ENCODE peak calls at places on chromosomes 4 and X, in four cellular contexts. E is K562, V is H1, D is GM12878. L is an unnamed sample.

GRCh38 chr4:160772668-160773067 is 1391.1 kb downstream of the FSTL5 start:
- DNase-seq in E (no peak), V (no peak), D (no peak), L (no peak)

GRCh38 chrX:68354869-68355628 is 78.2 kb downstream of the OPHN1 start:
- DNase-seq in E (no peak), V (no peak), D (no peak), L (no peak)

GRCh38 chrX:22325091-22325490 is 52.4 kb downstream of the CBLL2 start:
- DNase-seq in E (no peak), V (no peak), D (no peak), L (no peak)

GRCh38 chr4:52199574-52200338 is 148.7 kb downstream of the SPATA18 start:
- DNase-seq in E (no peak), V (no peak), D (no peak), L (no peak)

GRCh38 chrX:151973262-151973661 is 1.2 kb downstream of the GABRE start:
- DNase-seq in E (no peak), V (no peak), D (no peak), L (no peak)

GRCh38 chr4:82509029-82509428 is 52.8 kb downstream of the TMEM150C start:
- DNase-seq in E (no peak), V (no peak), D (no peak), L (no peak)

GRCh38 chr4:102612824-102613366 is 111.7 kb downstream of the NFKB1 start:
- DNase-seq in E (no peak), V (no peak), D (no peak), L (no peak)

GRCh38 chrX:138877746-138878145 is 166.2 kb upstream of the FGF13 start:
- DNase-seq in E (no peak), V (no peak), D (no peak), L (no peak)

GRCh38 chr4:70703695-70704332 is 15.5 kb downstream of the UTP3 start:
- DNase-seq in E (no peak), V (no peak), D (no peak), L (no peak)

GRCh38 chr4:112109455-112110425 is 35.5 kb upstream of the FAM241A start:
- DNase-seq in E (no peak), V (no peak), D (peak; percentile 13), L (no peak)

GRCh38 chr4:116358633-116359222 is 726.6 kb downstream of the TRAM1L1 start:
- DNase-seq in E (peak; percentile 24), V (peak; percentile 64), D (peak; percentile 44), L (peak; percentile 15)

GRCh38 chr4:114036426-114036825 is 57.0 kb upstream of the ARSJ start:
- DNase-seq in E (no peak), V (no peak), D (no peak), L (no peak)

GRCh38 chr4:113869743-113870375 is 108.3 kb upstream of the CAMK2D start:
- DNase-seq in E (no peak), V (no peak), D (peak; percentile 54), L (no peak)

GRCh38 chr4:6586715-6587325 is 11.8 kb downstream of the MAN2B2 start:
- DNase-seq in E (no peak), V (no peak), D (no peak), L (no peak)

GRCh38 chrX:107718156-107718621 is 57.4 kb downstream of the TSC22D3 start:
- DNase-seq in E (peak; percentile 68), V (no peak), D (no peak), L (peak; percentile 69)

GRCh38 chr4:101813604-101814003 is 23.1 kb downstream of the BANK1 start:
- DNase-seq in E (no peak), V (no peak), D (no peak), L (no peak)

GRCh38 chrX:50770702-50771101 is 43.3 kb downstream of the SHROOM4 start:
- DNase-seq in E (no peak), V (no peak), D (no peak), L (no peak)

GRCh38 chrX:112341598-112341997 is 259.0 kb upstream of the TRPC5 start:
- DNase-seq in E (no peak), V (no peak), D (no peak), L (no peak)

GRCh38 chr4:19195696-19196095 is 1056.0 kb upstream of the SLIT2 start:
- DNase-seq in E (no peak), V (peak; percentile 39), D (no peak), L (no peak)

GRCh38 chr4:20813698-20814097 is 113.4 kb downstream of the PACRGL start:
- DNase-seq in E (no peak), V (no peak), D (no peak), L (no peak)

DNA sequence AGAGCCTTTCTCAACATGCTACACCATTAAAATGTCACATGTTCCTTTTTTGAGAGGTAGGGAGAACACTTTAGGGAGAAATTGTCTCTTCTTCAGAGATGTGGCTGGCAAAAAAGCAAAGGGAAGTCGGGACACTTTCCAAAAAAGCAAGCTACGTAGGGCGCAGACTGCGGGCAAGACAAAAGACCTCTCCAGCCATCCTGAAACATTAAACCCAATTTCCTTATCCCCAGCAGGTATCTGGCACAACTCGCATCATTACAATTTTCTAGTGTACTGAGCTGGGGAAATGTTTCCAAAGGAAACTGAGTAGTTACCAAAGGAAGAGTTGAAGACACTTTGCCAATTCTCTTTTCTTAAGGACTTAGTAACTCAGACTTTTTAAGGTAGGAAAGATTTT is 116.0 kb downstream of the PACRGL start:
- DNase-seq in E (no peak), V (no peak), D (no peak), L (no peak)
- TF ChIP-seq NRF1 in E (no peak), V (no peak), D (no peak), L (no peak)

GRCh38 chrX:6981718-6982406 is 165.7 kb upstream of the STS start:
- DNase-seq in E (no peak), V (no peak), D (no peak), L (no peak)
- TF ChIP-seq EP300 in E (no peak), V (no peak), D (no peak), L (no peak)

GRCh38 chrX:9141496-9141895 is 107.6 kb upstream of the FAM9B start:
- DNase-seq in E (no peak), V (no peak), D (no peak), L (no peak)
- TF ChIP-seq NRF1 in E (no peak), V (no peak), D (no peak), L (no peak)

DNA sequence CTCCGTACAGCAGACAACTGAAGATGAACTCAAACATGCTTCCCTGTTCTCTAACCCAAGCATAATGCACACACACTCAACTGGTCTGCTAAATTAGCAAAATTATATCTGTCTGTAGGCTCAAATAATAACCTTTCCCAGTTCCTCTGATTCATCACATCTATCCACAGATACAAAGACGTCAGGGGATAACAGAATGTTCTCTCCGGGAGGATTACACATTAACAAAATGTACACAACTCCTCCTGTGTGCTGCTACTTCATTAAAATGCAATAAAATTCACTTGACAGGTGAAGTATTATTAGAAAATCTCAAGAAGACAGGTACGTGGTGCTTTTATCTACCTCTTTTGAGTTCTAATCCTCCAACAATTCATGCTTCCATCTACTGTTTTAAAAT is 57.4 kb downstream of the FAT1 start:
- DNase-seq in E (no peak), V (no peak), D (no peak), L (no peak)
- TF ChIP-seq EP300 in E (no peak), V (no peak), D (no peak), L (no peak)

GRCh38 chrX:24668111-24668510 is 21.0 kb upstream of the PCYT1B start:
- DNase-seq in E (no peak), V (no peak), D (no peak), L (peak; percentile 22)

GRCh38 chrX:24672701-24673190 is 21.0 kb upstream of the POLA1 start:
- DNase-seq in E (no peak), V (no peak), D (no peak), L (no peak)

GRCh38 chrX:24676403-24677024 is 17.2 kb upstream of the POLA1 start:
- DNase-seq in E (peak; percentile 18), V (no peak), D (no peak), L (peak; percentile 38)

GRCh38 chrX:24673424-24673823 is 20.3 kb upstream of the POLA1 start:
- DNase-seq in E (no peak), V (no peak), D (no peak), L (no peak)
- TF ChIP-seq NRF1 in E (no peak), V (no peak), D (no peak), L (no peak)

GRCh38 chr4:166498541-166498940 is 625.5 kb downstream of the TLL1 start:
- DNase-seq in E (no peak), V (no peak), D (no peak), L (no peak)

GRCh38 chr4:166506051-166506450 is 633.0 kb downstream of the TLL1 start:
- DNase-seq in E (no peak), V (no peak), D (no peak), L (no peak)

GRCh38 chr4:166501941-166502382 is 628.9 kb downstream of the TLL1 start:
- DNase-seq in E (peak; percentile 7), V (peak; percentile 56), D (no peak), L (peak; percentile 38)

GRCh38 chr4:166499820-166500219 is 626.8 kb downstream of the TLL1 start:
- DNase-seq in E (no peak), V (no peak), D (peak; percentile 5), L (no peak)

GRCh38 chr4:166502660-166503059 is 629.6 kb downstream of the TLL1 start:
- DNase-seq in E (no peak), V (no peak), D (no peak), L (no peak)
- TF ChIP-seq EP300 in E (no peak), V (no peak), D (no peak), L (no peak)